ENCODE peak calls at places on chromosome 14, in four cellular contexts. H is stomach, Y is heart right ventricle, I is WERI-Rb-1. A is an unnamed sample.

GRCh38 chr14:104432611-104433231 is 146.8 kb upstream of the C14orf180 start:
- DNase-seq in H (peak; percentile 22), Y (peak; percentile 10), I (no peak), A (peak; percentile 4)

GRCh38 chr14:30291216-30291615 is 267.7 kb upstream of the G2E3 start:
- DNase-seq in H (no peak), Y (no peak), I (no peak), A (no peak)

GRCh38 chr14:100306506-100307214 is 416 bp upstream of the SLC25A29 start:
- DNase-seq in H (peak; percentile 90), Y (peak; percentile 90), I (peak; percentile 87), A (peak; percentile 95)

GRCh38 chr14:104120281-104120741 is 18.1 kb upstream of the KIF26A start:
- DNase-seq in H (peak; percentile 23), Y (no peak), I (peak; percentile 3), A (no peak)

GRCh38 chr14:99764222-99764706 is 28.9 kb upstream of the EML1 start:
- DNase-seq in H (no peak), Y (no peak), I (no peak), A (no peak)

GRCh38 chr14:100660498-100661339 is 66.0 kb upstream of the DLK1 start:
- DNase-seq in H (no peak), Y (no peak), I (no peak), A (no peak)

GRCh38 chr14:55446127-55446736 is 5.8 kb upstream of the TBPL2 start:
- DNase-seq in H (peak; percentile 53), Y (no peak), I (peak; percentile 78), A (no peak)

GRCh38 chr14:53109028-53109687 is 44.0 kb downstream of the DDHD1 start:
- DNase-seq in H (no peak), Y (no peak), I (no peak), A (no peak)

GRCh38 chr14:101543814-101544213 is 17.5 kb upstream of the DIO3 start:
- DNase-seq in H (no peak), Y (no peak), I (no peak), A (no peak)

GRCh38 chr14:50679674-50680073 is 11.6 kb upstream of the SAV1 start:
- DNase-seq in H (no peak), Y (no peak), I (no peak), A (no peak)

GRCh38 chr14:76654573-76654955 is 106.7 kb upstream of the VASH1 start:
- DNase-seq in H (no peak), Y (no peak), I (no peak), A (no peak)

GRCh38 chr14:92039720-92040430 is at the start of gene TRIP11:
- DNase-seq in H (peak; percentile 95), Y (peak; percentile 94), I (peak; percentile 97), A (peak; percentile 76)

GRCh38 chr14:95117937-95118726 is 39.2 kb downstream of the DICER1 start:
- DNase-seq in H (no peak), Y (no peak), I (no peak), A (no peak)
- H3K9me3 ChIP-seq in H (no peaks in the 10 kb centered on the region), Y (no peaks in the 10 kb centered on the region), I (no peaks in the 10 kb centered on the region), A (no peaks in the 10 kb centered on the region)

GRCh38 chr14:39289523-39289922 is 55.8 kb downstream of the MIA2 start:
- DNase-seq in H (no peak), Y (no peak), I (no peak), A (no peak)
- H3K36me3 ChIP-seq in H (peaks cover 78% of the 10 kb centered on the region), Y (no peaks in the 10 kb centered on the region), I (peaks cover 2% of the 10 kb centered on the region), A (peaks cover 16% of the 10 kb centered on the region)

GRCh38 chr14:105910426-105910825 is 384.0 kb downstream of the TMEM121 start:
- DNase-seq in H (no peak), Y (no peak), I (no peak), A (no peak)
- H3K9me3 ChIP-seq in H (no peaks in the 10 kb centered on the region), Y (no peaks in the 10 kb centered on the region), I (no peaks in the 10 kb centered on the region), A (no peaks in the 10 kb centered on the region)

DNA sequence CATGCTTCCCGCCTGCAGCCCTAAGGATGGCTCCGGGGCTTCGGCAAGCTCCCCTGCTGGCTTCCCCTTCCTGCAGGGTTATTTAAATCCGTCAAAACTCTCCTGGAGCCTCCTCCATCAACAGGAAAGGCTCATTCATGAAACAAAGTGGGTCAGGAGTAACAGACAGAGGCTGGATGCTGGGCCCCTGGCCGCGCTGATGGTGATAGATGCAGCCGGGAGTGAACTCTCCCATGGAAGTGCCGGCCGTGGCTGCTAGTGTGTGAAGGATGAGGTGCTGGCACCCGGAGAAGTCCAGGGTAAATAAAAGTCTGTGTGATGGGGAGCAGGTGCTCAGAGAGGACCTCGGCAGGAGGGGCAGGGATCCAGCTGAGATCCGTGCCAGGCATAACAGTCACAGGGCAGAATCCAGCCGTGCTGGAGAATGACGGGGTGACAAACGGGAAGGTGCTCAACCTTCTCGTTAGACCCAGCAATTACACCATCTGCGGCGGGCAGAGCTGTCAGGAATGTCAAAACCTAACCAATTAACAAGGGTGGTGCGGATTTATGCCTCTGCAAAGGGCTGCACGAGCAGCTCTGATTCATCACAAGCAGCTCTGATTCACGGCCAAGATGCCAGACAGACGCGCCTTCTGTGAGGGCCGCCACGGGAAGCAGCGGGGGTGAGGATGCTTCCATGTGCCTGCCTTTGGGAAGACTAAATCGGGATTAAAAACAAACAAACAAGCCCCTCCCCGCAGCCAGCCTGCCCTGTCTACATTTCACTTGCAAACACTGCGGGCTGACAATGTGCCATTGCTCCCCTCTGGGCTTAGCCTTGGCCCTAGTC is 55.6 kb downstream of the SYNE3 start:
- DNase-seq in H (no peak), Y (no peak), I (no peak), A (no peak)
- H3K36me3 ChIP-seq in H (peaks cover 9% of the 10 kb centered on the region), Y (no peaks in the 10 kb centered on the region), I (no peaks in the 10 kb centered on the region), A (peaks cover 13% of the 10 kb centered on the region)

GRCh38 chr14:106528717-106529116 is 1002.3 kb downstream of the TMEM121 start:
- DNase-seq in H (no peak), Y (no peak), I (no peak), A (no peak)

GRCh38 chr14:106518054-106518943 is 991.9 kb downstream of the TMEM121 start:
- DNase-seq in H (peak; percentile 38), Y (peak; percentile 43), I (peak; percentile 11), A (no peak)

DNA sequence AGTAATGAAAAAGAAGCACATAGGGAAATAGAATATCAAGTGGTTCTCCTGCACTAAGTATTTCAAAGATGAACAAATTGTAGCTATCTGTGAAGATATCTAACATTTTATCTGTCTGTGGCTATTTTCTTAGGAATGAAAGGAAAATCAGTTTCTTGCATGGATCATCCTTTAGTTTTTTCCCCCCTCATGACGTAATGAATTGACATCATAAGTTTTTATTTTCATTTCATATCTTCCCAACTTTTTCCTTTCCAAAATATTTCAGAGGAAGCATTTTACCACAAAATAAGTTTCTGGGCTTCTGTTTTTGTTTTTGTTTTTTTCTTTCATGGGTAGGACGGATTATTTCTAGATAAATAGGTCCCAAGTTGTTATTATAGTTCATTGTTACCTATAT is 996.6 kb downstream of the TMEM121 start:
- DNase-seq in H (no peak), Y (no peak), I (no peak), A (no peak)
- H3K9me3 ChIP-seq in H (no peaks in the 10 kb centered on the region), Y (no peaks in the 10 kb centered on the region), I (no peaks in the 10 kb centered on the region), A (no peaks in the 10 kb centered on the region)

DNA sequence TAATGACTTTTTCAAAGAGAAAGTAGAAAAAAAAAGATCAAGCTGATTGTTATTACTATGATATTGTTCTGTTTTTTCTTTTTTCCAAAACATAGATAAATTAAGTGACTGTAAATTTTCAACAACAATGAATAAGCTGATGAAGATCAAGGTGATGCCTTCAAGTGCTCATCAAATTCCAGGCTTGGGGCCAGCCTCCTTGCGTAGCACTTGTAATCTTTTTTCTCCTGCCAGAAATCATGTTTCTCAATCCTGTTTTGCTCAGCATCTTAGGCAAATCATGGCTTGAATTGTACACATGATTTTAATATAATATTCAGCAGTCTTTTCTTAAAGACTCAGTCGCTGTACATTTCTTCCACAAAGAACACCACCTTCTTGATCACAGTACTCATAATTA is 333.2 kb downstream of the NPAS3 start:
- DNase-seq in H (no peak), Y (no peak), I (no peak), A (no peak)
- H3K36me3 ChIP-seq in H (no peaks in the 10 kb centered on the region), Y (no peaks in the 10 kb centered on the region), I (no peaks in the 10 kb centered on the region), A (no peaks in the 10 kb centered on the region)

GRCh38 chr14:57957441-57957840 is 91.5 kb upstream of the SLC35F4 start:
- DNase-seq in H (no peak), Y (no peak), I (no peak), A (no peak)

GRCh38 chr14:57960946-57961792 is 95.3 kb upstream of the SLC35F4 start:
- DNase-seq in H (no peak), Y (no peak), I (peak; percentile 46), A (no peak)

GRCh38 chr14:57963071-57963470 is 97.2 kb upstream of the SLC35F4 start:
- DNase-seq in H (no peak), Y (no peak), I (no peak), A (no peak)

GRCh38 chr14:57962293-57962996 is 96.6 kb upstream of the SLC35F4 start:
- DNase-seq in H (no peak), Y (no peak), I (peak; percentile 52), A (no peak)

GRCh38 chr14:57961793-57962075 is 95.8 kb upstream of the SLC35F4 start:
- DNase-seq in H (no peak), Y (no peak), I (no peak), A (no peak)
- H3K9me3 ChIP-seq in H (no peaks in the 10 kb centered on the region), Y (no peaks in the 10 kb centered on the region), I (no peaks in the 10 kb centered on the region), A (no peaks in the 10 kb centered on the region)

GRCh38 chr14:96808619-96809405 is 11.6 kb downstream of the VRK1 start:
- DNase-seq in H (no peak), Y (no peak), I (no peak), A (no peak)
- H3K36me3 ChIP-seq in H (no peaks in the 10 kb centered on the region), Y (no peaks in the 10 kb centered on the region), I (peaks cover 3% of the 10 kb centered on the region), A (no peaks in the 10 kb centered on the region)

GRCh38 chr14:83712730-83713129 is 1817.2 kb upstream of the FLRT2 start:
- DNase-seq in H (no peak), Y (no peak), I (no peak), A (no peak)
- H3K9me3 ChIP-seq in H (no peaks in the 10 kb centered on the region), Y (peaks cover 3% of the 10 kb centered on the region), I (no peaks in the 10 kb centered on the region), A (no peaks in the 10 kb centered on the region)